ENCODE peak calls at places on chromosomes 7 and 10, in nine cellular contexts. R is A549, W is spleen, E is prostate gland, J is right lobe of liver, I is vagina, L is esophagus squamous epithelium, D is Peyer's patch, P is ovary. T is an unnamed sample. For H3K9me3, the result is how much of the 10 kb centered on the place peaks cover.

GRCh38 chr10:131726460-131726861 is 174.3 kb upstream of the PPP2R2D start:
- DNase-seq in R (no peak), W (peak), E (peak), J (no peak), I (no peak), L (no peak), D (no peak), P (peak), T (peak)

GRCh38 chr10:88512599-88512998 is 70.5 kb downstream of the RNLS start:
- DNase-seq in R (no peak), W (no peak), E (no peak), J (no peak), I (no peak), L (no peak), D (no peak), P (no peak), T (no peak)

GRCh38 chr7:105218939-105219770 is 169.6 kb downstream of the SRPK2 start:
- DNase-seq in R (no peak), W (no peak), E (no peak), J (no peak), I (no peak), L (no peak), D (no peak), P (no peak), T (no peak)

GRCh38 chr10:2979267-2979660 is 88.1 kb upstream of the PFKP start:
- DNase-seq in R (no peak), W (no peak), E (no peak), J (no peak), I (peak), L (no peak), D (no peak), P (no peak), T (no peak)

GRCh38 chr7:40205992-40206391 is 71.2 kb downstream of the SUGCT start:
- DNase-seq in R (no peak), W (no peak), E (no peak), J (no peak), I (no peak), L (no peak), D (no peak), P (no peak), T (no peak)

GRCh38 chr7:469591-469961 is 50.1 kb downstream of the PDGFA start:
- DNase-seq in R (no peak), W (peak), E (no peak), J (peak), I (no peak), L (no peak), D (no peak), P (peak), T (peak)

GRCh38 chr10:1368772-1369171 is 312.6 kb downstream of the WDR37 start:
- DNase-seq in R (peak), W (no peak), E (no peak), J (no peak), I (peak), L (no peak), D (peak), P (no peak), T (no peak)

GRCh38 chr10:69317175-69318086 is 39.1 kb downstream of the HK1 start:
- DNase-seq in R (no peak), W (peak), E (no peak), J (no peak), I (no peak), L (no peak), D (peak), P (no peak), T (no peak)

GRCh38 chr10:31261502-31262311 is 57.3 kb upstream of the ZEB1 start:
- DNase-seq in R (no peak), W (no peak), E (no peak), J (no peak), I (no peak), L (no peak), D (no peak), P (no peak), T (no peak)

GRCh38 chr7:141460781-141461715 is 90.2 kb upstream of the AGK start:
- DNase-seq in R (no peak), W (no peak), E (peak), J (no peak), I (no peak), L (no peak), D (no peak), P (no peak), T (no peak)

GRCh38 chr10:69216577-69217118 is 3.5 kb upstream of the HKDC1 start:
- DNase-seq in R (no peak), W (no peak), E (no peak), J (no peak), I (no peak), L (no peak), D (no peak), P (no peak), T (no peak)

GRCh38 chr7:87564290-87564963 is 36.3 kb downstream of the ABCB1 start:
- DNase-seq in R (peak), W (no peak), E (no peak), J (peak), I (no peak), L (no peak), D (peak), P (no peak), T (no peak)

GRCh38 chr10:99530108-99531025 is 2.4 kb upstream of the NKX2-3 start:
- DNase-seq in R (no peak), W (peak), E (no peak), J (no peak), I (no peak), L (no peak), D (no peak), P (no peak), T (no peak)

GRCh38 chr7:70710011-70710480 is 421.9 kb upstream of the GALNT17 start:
- DNase-seq in R (no peak), W (no peak), E (peak), J (no peak), I (no peak), L (no peak), D (no peak), P (no peak), T (no peak)

GRCh38 chr10:32155075-32155516 is 98.9 kb upstream of the KIF5B start:
- DNase-seq in R (no peak), W (no peak), E (no peak), J (no peak), I (no peak), L (no peak), D (no peak), P (no peak), T (no peak)

GRCh38 chr7:104328308-104328969 is at the start of gene LHFPL3:
- DNase-seq in R (no peak), W (no peak), E (no peak), J (no peak), I (no peak), L (no peak), D (no peak), P (no peak), T (no peak)

GRCh38 chr10:72691470-72692056 is 380 bp upstream of the MCU start:
- DNase-seq in R (peak), W (no peak), E (no peak), J (no peak), I (no peak), L (no peak), D (no peak), P (no peak), T (no peak)

GRCh38 chr7:95609277-95609971 is 13.1 kb upstream of the PDK4 start:
- DNase-seq in R (peak), W (no peak), E (peak), J (peak), I (no peak), L (no peak), D (no peak), P (peak), T (no peak)

GRCh38 chr10:8182841-8183240 is 128.4 kb downstream of the GATA3 start:
- DNase-seq in R (no peak), W (no peak), E (no peak), J (no peak), I (no peak), L (no peak), D (no peak), P (no peak), T (no peak)

GRCh38 chr10:126131338-126131737 is 235.0 kb downstream of the FANK1 start:
- DNase-seq in R (no peak), W (no peak), E (no peak), J (no peak), I (no peak), L (no peak), D (no peak), P (no peak), T (no peak)

GRCh38 chr10:33314788-33315561 is 19.5 kb downstream of the NRP1 start:
- DNase-seq in R (no peak), W (no peak), E (peak), J (no peak), I (no peak), L (no peak), D (no peak), P (no peak), T (no peak)

GRCh38 chr10:131654471-131655087 is 246.2 kb upstream of the PPP2R2D start:
- DNase-seq in R (no peak), W (peak), E (no peak), J (no peak), I (no peak), L (no peak), D (no peak), P (no peak), T (peak)

GRCh38 chr10:86376852-86377796 is 10.5 kb upstream of the GRID1 start:
- DNase-seq in R (peak), W (peak), E (peak), J (peak), I (peak), L (no peak), D (peak), P (peak), T (peak)

GRCh38 chr10:4807803-4808507 is 18.1 kb upstream of the AKR1E2 start:
- DNase-seq in R (peak), W (no peak), E (no peak), J (no peak), I (no peak), L (no peak), D (no peak), P (no peak), T (no peak)

GRCh38 chr7:30980751-30981150 is 17.0 kb downstream of the GHRHR start:
- DNase-seq in R (no peak), W (no peak), E (no peak), J (no peak), I (no peak), L (no peak), D (no peak), P (no peak), T (no peak)

GRCh38 chr7:78912781-78913180 is 540.7 kb downstream of the MAGI2 start:
- DNase-seq in R (no peak), W (no peak), E (no peak), J (no peak), I (no peak), L (no peak), D (no peak), P (no peak), T (no peak)

GRCh38 chr10:48589266-48589665 is 15.6 kb downstream of the ARHGAP22 start:
- DNase-seq in R (no peak), W (no peak), E (no peak), J (no peak), I (no peak), L (no peak), D (no peak), P (no peak), T (no peak)

GRCh38 chr10:62063795-62064472 is 162.4 kb downstream of the ARID5B start:
- DNase-seq in R (no peak), W (no peak), E (no peak), J (no peak), I (no peak), L (no peak), D (no peak), P (peak), T (peak)

GRCh38 chr10:70851597-70852475 is 36.1 kb downstream of the SGPL1 start:
- DNase-seq in R (no peak), W (no peak), E (no peak), J (peak), I (no peak), L (no peak), D (no peak), P (no peak), T (no peak)

GRCh38 chr7:94389381-94389780 is 5.3 kb upstream of the COL1A2 start:
- DNase-seq in R (no peak), W (no peak), E (no peak), J (no peak), I (no peak), L (no peak), D (no peak), P (no peak), T (no peak)

DNA sequence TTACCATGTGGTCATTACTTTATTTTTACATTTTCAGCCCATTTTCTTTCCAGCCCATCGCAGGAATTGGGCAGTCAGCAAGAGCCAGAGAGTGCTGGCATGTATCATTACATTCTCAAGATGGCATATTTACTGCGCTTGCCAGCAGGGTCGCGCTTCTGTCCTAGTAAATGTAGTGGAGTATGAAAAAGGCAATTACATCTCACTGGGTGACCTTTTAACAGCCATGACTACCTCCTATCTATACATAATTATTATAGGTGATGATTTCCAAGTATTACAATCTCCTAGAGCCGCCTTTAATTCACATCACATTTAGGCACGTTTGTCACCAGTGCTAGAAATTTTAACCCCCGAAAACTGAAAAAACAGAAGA is 433.7 kb upstream of the MGMT start:
- DNase-seq in R (no peak), W (no peak), E (no peak), J (no peak), I (no peak), L (no peak), D (no peak), P (no peak), T (no peak)
- TF ChIP-seq CTCF in R (no peak), W (no peak), E (no peak), J (no peak), I (no peak), L (no peak), D (no peak), P (no peak), T (no peak)

DNA sequence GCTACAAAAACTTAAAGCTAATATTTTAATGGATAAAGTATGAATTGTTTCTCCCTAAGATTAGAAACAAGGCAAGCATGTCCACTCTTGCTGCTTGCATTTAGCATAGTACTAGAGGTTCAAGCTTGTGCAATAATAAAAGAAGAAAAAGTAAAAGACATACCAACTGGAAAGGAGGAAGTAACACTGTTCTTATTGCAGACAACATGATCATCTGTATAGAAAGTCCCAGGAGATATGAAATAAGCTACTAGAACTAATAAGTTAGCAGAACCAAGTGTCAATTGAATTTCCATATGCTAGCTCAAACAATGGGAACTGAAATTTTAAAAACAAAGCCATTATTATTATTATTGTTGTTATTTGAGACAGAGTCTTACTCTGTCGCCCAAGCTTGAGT is 20.0 kb upstream of the RABGEF1 start:
- DNase-seq in R (no peak), W (no peak), E (no peak), J (no peak), I (no peak), L (no peak), D (no peak), P (no peak), T (no peak)
- TF ChIP-seq POLR2A in R (no peak), W (no peak), E (no peak), J (no peak), I (no peak), L (no peak), D (no peak), P (no peak), T (no peak)

GRCh38 chr7:158025651-158026600 is 561.7 kb downstream of the PTPRN2 start:
- DNase-seq in R (no peak), W (no peak), E (no peak), J (no peak), I (no peak), L (no peak), D (no peak), P (no peak), T (peak)

GRCh38 chr7:158026636-158027265 is 560.9 kb downstream of the PTPRN2 start:
- DNase-seq in R (no peak), W (peak), E (no peak), J (no peak), I (no peak), L (no peak), D (no peak), P (no peak), T (peak)

GRCh38 chr7:158028290-158028941 is 559.2 kb downstream of the PTPRN2 start:
- DNase-seq in R (no peak), W (peak), E (peak), J (no peak), I (no peak), L (no peak), D (no peak), P (no peak), T (no peak)

GRCh38 chr7:158028971-158029370 is 558.7 kb downstream of the PTPRN2 start:
- DNase-seq in R (no peak), W (peak), E (no peak), J (no peak), I (no peak), L (no peak), D (no peak), P (no peak), T (no peak)

DNA sequence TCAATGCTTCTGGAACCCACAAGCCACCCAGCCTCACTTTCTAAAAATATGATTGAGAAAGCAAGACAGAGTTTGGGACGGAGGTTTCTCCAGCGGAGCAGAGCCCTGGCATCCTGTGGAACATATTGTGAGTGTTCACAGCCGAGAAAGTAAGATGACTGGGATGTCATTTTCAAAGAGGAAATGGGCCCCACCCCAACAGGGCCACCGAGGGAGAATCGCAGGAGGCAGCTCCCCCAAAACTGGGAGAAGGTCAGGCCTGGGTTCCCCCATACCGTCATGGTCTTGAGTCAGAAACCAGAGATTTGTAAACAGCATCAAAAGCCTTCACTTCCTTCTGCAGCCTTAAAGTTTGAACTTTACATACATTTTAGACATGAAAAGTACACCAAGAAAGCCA is 560.0 kb downstream of the PTPRN2 start:
- DNase-seq in R (no peak), W (no peak), E (no peak), J (no peak), I (no peak), L (no peak), D (no peak), P (no peak), T (peak)
- H3K9me3 ChIP-seq in R (under half), W (under half), E (under half), J (under half), I (under half), L (under half), D (under half), P (under half), T (under half)

GRCh38 chr10:89745903-89746302 is 44.5 kb downstream of the KIF20B start:
- DNase-seq in R (no peak), W (no peak), E (no peak), J (no peak), I (no peak), L (no peak), D (no peak), P (no peak), T (no peak)
- TF ChIP-seq CTCF in R (no peak), W (no peak), E (no peak), J (no peak), I (no peak), L (no peak), D (no peak), P (no peak), T (no peak)

DNA sequence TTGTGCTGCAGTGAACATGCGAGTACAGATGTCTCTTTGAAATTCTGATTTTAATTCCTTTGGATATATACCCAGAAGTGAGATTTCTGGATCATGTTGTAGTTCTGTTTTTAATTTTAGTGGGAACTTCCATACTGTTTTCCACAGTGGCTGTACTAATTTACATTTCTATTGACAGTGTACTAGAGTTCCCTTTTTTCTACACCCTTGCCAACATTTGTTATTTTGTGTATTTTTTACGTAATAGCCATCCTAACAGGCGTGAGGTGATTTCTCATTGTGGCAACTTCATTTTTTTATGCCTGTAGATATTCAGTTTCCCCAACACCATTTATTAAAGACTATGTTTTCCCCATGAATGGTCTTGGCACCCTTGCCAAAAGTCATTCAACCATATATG is 144.8 kb upstream of the INHBA start:
- DNase-seq in R (no peak), W (no peak), E (no peak), J (no peak), I (no peak), L (no peak), D (no peak), P (no peak), T (no peak)
- TF ChIP-seq POLR2A in R (no peak), W (no peak), E (no peak), J (no peak), I (no peak), L (no peak), D (no peak), P (no peak), T (no peak)

GRCh38 chr10:130511801-130512200 is 375.6 kb downstream of the GLRX3 start:
- DNase-seq in R (no peak), W (no peak), E (no peak), J (no peak), I (no peak), L (no peak), D (no peak), P (no peak), T (no peak)
- H3K9me3 ChIP-seq in R (under half), W (under half), E (under half), J (under half), I (under half), L (under half), D (under half), P (under half), T (under half)

GRCh38 chr10:43230101-43230908 is 36.6 kb downstream of the RASGEF1A start:
- DNase-seq in R (no peak), W (peak), E (no peak), J (peak), I (no peak), L (no peak), D (no peak), P (peak), T (no peak)
- TF ChIP-seq CTCF in R (no peak), W (no peak), E (no peak), J (no peak), I (no peak), L (no peak), D (no peak), P (no peak), T (no peak)

GRCh38 chr7:100642534-100642907 is 1.2 kb upstream of the TFR2 start:
- DNase-seq in R (peak), W (peak), E (no peak), J (peak), I (no peak), L (no peak), D (peak), P (no peak), T (no peak)
- TF ChIP-seq POLR2A in R (no peak), W (no peak), E (no peak), J (peak), I (no peak), L (no peak), D (no peak), P (no peak), T (no peak)

GRCh38 chr10:42421812-42422211 is 216.6 kb downstream of the ZNF33B start:
- DNase-seq in R (no peak), W (no peak), E (no peak), J (no peak), I (no peak), L (no peak), D (no peak), P (no peak), T (no peak)

GRCh38 chr10:42428534-42428933 is 209.8 kb downstream of the ZNF33B start:
- DNase-seq in R (no peak), W (no peak), E (no peak), J (no peak), I (no peak), L (no peak), D (no peak), P (no peak), T (no peak)

GRCh38 chr10:42419789-42420188 is 218.6 kb downstream of the ZNF33B start:
- DNase-seq in R (no peak), W (no peak), E (no peak), J (no peak), I (no peak), L (no peak), D (no peak), P (no peak), T (no peak)

DNA sequence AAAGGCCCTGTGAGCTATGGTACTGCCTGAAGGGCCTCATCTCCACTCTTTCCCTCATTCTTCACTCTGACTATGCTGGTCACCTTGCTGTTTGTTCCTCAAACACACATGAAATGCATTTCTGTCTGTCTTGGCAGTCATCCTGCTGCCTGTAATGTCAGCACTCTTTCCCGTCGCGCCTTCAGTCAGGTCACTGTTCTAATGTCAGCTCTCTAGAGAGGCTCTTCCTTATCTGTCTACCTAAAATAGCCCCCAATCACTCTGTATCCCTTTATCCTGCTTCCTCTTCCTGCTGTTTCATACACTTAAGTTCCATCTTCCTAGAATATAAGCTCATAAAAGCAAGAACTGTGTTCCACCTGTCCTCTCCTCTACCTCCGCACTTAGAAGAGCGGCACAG is 215.5 kb downstream of the ZNF33B start:
- DNase-seq in R (no peak), W (no peak), E (no peak), J (no peak), I (no peak), L (no peak), D (no peak), P (no peak), T (no peak)
- H3K9me3 ChIP-seq in R (under half), W (under half), E (under half), J (under half), I (under half), L (under half), D (under half), P (under half), T (under half)